ENCODE peak calls at places on chromosome 2, in seven cellular contexts. N is CD8-positive, alpha-beta T cell; R is fibroblast of the aortic adventitia; Q is AG10803; P is cardiac muscle cell; L is ovary; D is SK-N-SH. W is an unnamed sample.

GRCh38 chr2:28193552-28194383 is 198.9 kb upstream of the FOSL2 start:
- DNase-seq in N (no peak), R (no peak), Q (peak), P (peak), L (no peak), D (peak), W (no peak)

GRCh38 chr2:241942416-241943208 is 73.1 kb downstream of the RTP5 start:
- DNase-seq in N (no peak), R (no peak), Q (peak), P (no peak), L (no peak), D (no peak), W (no peak)

GRCh38 chr2:189698020-189698887 is 23.8 kb downstream of the ANKAR start:
- DNase-seq in N (peak), R (peak), Q (peak), P (peak), L (no peak), D (peak), W (peak)

GRCh38 chr2:199019898-199020507 is 437.7 kb downstream of the SATB2 start:
- DNase-seq in N (no peak), R (peak), Q (peak), P (peak), L (no peak), D (peak), W (peak)

GRCh38 chr2:167504061-167504460 is 615.8 kb downstream of the XIRP2 start:
- DNase-seq in N (no peak), R (no peak), Q (no peak), P (no peak), L (no peak), D (no peak), W (no peak)

GRCh38 chr2:85356186-85356585 is 1.6 kb downstream of the ELMOD3 start:
- DNase-seq in N (no peak), R (no peak), Q (no peak), P (no peak), L (no peak), D (no peak), W (no peak)

GRCh38 chr2:144210076-144210475 is 309.8 kb downstream of the ZEB2 start:
- DNase-seq in N (no peak), R (no peak), Q (no peak), P (no peak), L (no peak), D (no peak), W (no peak)

GRCh38 chr2:186882511-186883071 is 33.6 kb upstream of the ZSWIM2 start:
- DNase-seq in N (no peak), R (no peak), Q (no peak), P (peak), L (no peak), D (no peak), W (no peak)

GRCh38 chr2:36459725-36460137 is 104.2 kb downstream of the CRIM1 start:
- DNase-seq in N (no peak), R (peak), Q (peak), P (peak), L (no peak), D (peak), W (no peak)

GRCh38 chr2:151947524-151948165 is 119.4 kb upstream of the ARL5A start:
- DNase-seq in N (no peak), R (peak), Q (no peak), P (peak), L (no peak), D (no peak), W (peak)

GRCh38 chr2:95208101-95208500 is 780 bp downstream of the ZNF892 start:
- DNase-seq in N (no peak), R (peak), Q (peak), P (no peak), L (no peak), D (no peak), W (no peak)

GRCh38 chr2:69012310-69013122 is 463 bp upstream of the ANTXR1 start:
- DNase-seq in N (peak), R (peak), Q (no peak), P (no peak), L (peak), D (peak), W (peak)

GRCh38 chr2:200525882-200526651 is at the start of gene SGO2:
- DNase-seq in N (peak), R (peak), Q (peak), P (peak), L (peak), D (peak), W (peak)

GRCh38 chr2:188410504-188411235 is 119.0 kb downstream of the GULP1 start:
- DNase-seq in N (no peak), R (no peak), Q (peak), P (peak), L (no peak), D (no peak), W (no peak)

GRCh38 chr2:99821572-99822369 is 320.6 kb downstream of the AFF3 start:
- DNase-seq in N (no peak), R (peak), Q (peak), P (peak), L (no peak), D (no peak), W (no peak)

GRCh38 chr2:1593371-1594205 is 150.7 kb downstream of the PXDN start:
- DNase-seq in N (no peak), R (peak), Q (peak), P (peak), L (no peak), D (peak), W (no peak)

GRCh38 chr2:46329803-46330775 is 32.9 kb downstream of the EPAS1 start:
- DNase-seq in N (no peak), R (peak), Q (peak), P (peak), L (no peak), D (no peak), W (no peak)

GRCh38 chr2:187875836-187876235 is 321.6 kb upstream of the TFPI start:
- DNase-seq in N (no peak), R (no peak), Q (no peak), P (no peak), L (no peak), D (no peak), W (no peak)

GRCh38 chr2:224658776-224659175 is 57.4 kb downstream of the CCDC195 start:
- DNase-seq in N (no peak), R (no peak), Q (peak), P (no peak), L (no peak), D (no peak), W (no peak)

GRCh38 chr2:101961287-101962242 is 30.2 kb upstream of the IL1R2 start:
- DNase-seq in N (no peak), R (peak), Q (peak), P (peak), L (peak), D (no peak), W (no peak)

GRCh38 chr2:64143154-64144056 is 815 bp downstream of the PELI1 start:
- DNase-seq in N (peak), R (peak), Q (peak), P (peak), L (no peak), D (peak), W (peak)

GRCh38 chr2:211455225-211455841 is 898.9 kb downstream of the CPS1 start:
- DNase-seq in N (no peak), R (peak), Q (peak), P (peak), L (no peak), D (peak), W (peak)

GRCh38 chr2:79619442-79619841 is 106.6 kb downstream of the CTNNA2 start:
- DNase-seq in N (no peak), R (no peak), Q (no peak), P (no peak), L (no peak), D (no peak), W (no peak)

DNA sequence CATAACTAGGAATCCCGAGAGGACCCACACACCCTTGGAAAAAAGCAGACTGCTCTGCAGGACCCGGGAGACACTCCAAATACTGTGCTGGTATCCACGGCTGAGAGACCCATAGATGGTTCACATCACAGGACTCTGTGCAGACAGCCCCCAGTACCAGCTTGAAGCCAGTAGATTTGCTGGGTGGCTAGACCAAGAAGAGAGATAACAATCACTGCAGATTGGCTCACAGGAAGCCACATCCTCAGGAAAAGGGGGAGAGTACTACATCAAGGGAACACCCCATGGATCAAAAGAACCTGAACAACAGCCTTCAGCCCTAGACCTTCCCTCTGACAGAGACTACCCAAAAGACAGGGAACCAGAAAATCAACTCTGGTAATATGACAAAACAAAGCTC is 223.8 kb upstream of the LRATD1 start:
- DNase-seq in N (no peak), R (no peak), Q (no peak), P (no peak), L (no peak), D (no peak), W (no peak)
- TF ChIP-seq CTCF in N (no peak), R (no peak), Q (no peak), P (no peak), L (no peak), D (no peak), W (no peak)

GRCh38 chr2:10330700-10331032 is 28.0 kb downstream of the HPCAL1 start:
- DNase-seq in N (no peak), R (no peak), Q (no peak), P (no peak), L (no peak), D (no peak), W (no peak)

GRCh38 chr2:10328667-10329583 is 26.2 kb downstream of the HPCAL1 start:
- DNase-seq in N (no peak), R (no peak), Q (no peak), P (no peak), L (no peak), D (no peak), W (no peak)

GRCh38 chr2:10329584-10329879 is 26.8 kb downstream of the HPCAL1 start:
- DNase-seq in N (no peak), R (no peak), Q (no peak), P (no peak), L (no peak), D (no peak), W (no peak)

GRCh38 chr2:10331033-10331701 is 28.5 kb downstream of the HPCAL1 start:
- DNase-seq in N (peak), R (peak), Q (peak), P (peak), L (no peak), D (no peak), W (peak)

DNA sequence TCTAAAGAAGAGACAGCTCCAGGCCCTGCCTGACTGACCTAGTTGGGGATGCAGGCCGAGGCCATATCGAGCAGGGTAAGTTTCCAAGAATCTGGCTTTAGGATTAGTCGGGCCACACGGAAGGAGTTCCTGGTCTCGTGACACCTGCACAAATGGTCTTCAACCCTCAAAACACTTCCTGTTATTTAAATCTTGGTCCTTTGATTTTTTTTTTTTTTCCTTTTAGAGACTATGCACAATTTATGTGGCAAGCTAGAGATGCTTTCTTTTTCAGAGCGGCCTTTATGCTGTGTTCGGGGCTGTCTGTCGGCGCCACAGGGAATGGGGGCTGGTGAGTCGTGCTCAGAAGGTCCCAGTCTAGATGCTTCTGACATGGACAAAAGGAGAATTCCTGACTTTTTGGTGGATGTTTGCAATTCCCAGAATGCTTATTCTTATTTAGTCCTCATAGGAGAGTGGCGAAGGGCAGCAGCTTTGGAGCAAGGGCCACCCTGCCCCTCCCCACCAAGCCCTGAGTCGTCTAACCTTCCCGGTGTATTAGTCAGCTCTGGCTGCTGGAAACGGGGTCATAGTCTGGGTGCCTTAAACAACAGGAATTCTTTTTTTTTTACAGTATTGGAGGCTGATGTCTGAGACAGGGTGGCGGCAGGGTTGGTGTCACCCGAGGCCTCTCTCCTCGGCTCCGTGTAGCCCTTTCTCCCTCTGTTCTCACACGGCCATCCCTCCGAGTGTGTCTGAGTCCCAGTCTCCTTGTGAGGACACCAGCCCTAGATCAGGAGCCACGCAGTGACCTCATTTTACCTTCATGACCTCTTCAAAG is 27.4 kb downstream of the HPCAL1 start:
- DNase-seq in N (peak), R (peak), Q (peak), P (peak), L (no peak), D (no peak), W (no peak)
- H3K4me3 ChIP-seq in N (peak), R (no peak), Q (no peak), P (no peak), L (no peak), D (no peak), W (peak)

GRCh38 chr2:86368181-86368824 is 30.9 kb upstream of the REEP1 start:
- DNase-seq in N (peak), R (peak), Q (peak), P (peak), L (peak), D (peak), W (peak)
- TF ChIP-seq CTCF in N (peak), R (peak), Q (peak), P (peak), L (no peak), D (peak), W (peak)

DNA sequence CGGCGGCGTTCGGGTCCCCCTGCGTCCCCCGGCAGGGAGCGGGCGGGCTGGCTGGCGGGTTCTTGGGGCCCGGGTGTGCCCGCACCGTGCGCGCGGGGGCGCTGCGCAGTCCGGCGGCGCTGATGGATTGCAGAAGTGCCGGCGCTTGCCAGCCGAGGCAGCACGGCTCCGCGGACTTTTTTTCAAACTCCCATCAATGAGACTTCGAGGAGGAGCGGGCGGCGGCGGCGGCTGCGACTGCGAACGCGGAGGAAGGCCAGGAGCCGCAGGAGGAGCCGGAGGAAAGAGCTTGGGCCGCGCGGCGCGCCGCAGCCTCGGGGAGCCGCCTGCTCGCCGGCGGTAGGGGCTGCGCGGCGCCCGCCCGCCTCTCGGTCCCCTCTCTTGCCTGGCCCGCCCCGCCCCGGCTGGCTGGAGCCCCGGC is at the start of gene GLI2:
- DNase-seq in N (no peak), R (peak), Q (peak), P (peak), L (peak), D (peak), W (peak)
- H3K4me3 ChIP-seq in N (no peak), R (peak), Q (peak), P (peak), L (peak), D (peak), W (no peak)

GRCh38 chr2:237624565-237624964 is 2.8 kb upstream of the LRRFIP1 start:
- DNase-seq in N (no peak), R (no peak), Q (no peak), P (no peak), L (no peak), D (no peak), W (peak)
- TF ChIP-seq CTCF in N (no peak), R (no peak), Q (no peak), P (no peak), L (no peak), D (no peak), W (peak)

GRCh38 chr2:133062946-133063345 is 392.9 kb upstream of the LYPD1 start:
- DNase-seq in N (no peak), R (peak), Q (no peak), P (no peak), L (no peak), D (no peak), W (no peak)
- H3K4me3 ChIP-seq in N (no peak), R (no peak), Q (no peak), P (no peak), L (no peak), D (no peak), W (no peak)

GRCh38 chr2:207091928-207092327 is 73.8 kb downstream of the KLF7 start:
- DNase-seq in N (no peak), R (no peak), Q (no peak), P (no peak), L (no peak), D (no peak), W (no peak)

GRCh38 chr2:207092803-207093202 is 72.9 kb downstream of the KLF7 start:
- DNase-seq in N (no peak), R (no peak), Q (no peak), P (peak), L (no peak), D (no peak), W (no peak)

GRCh38 chr2:207091175-207091574 is 74.6 kb downstream of the KLF7 start:
- DNase-seq in N (no peak), R (peak), Q (no peak), P (peak), L (no peak), D (no peak), W (no peak)

GRCh38 chr2:207095963-207096362 is 69.8 kb downstream of the KLF7 start:
- DNase-seq in N (no peak), R (no peak), Q (no peak), P (no peak), L (no peak), D (no peak), W (no peak)

DNA sequence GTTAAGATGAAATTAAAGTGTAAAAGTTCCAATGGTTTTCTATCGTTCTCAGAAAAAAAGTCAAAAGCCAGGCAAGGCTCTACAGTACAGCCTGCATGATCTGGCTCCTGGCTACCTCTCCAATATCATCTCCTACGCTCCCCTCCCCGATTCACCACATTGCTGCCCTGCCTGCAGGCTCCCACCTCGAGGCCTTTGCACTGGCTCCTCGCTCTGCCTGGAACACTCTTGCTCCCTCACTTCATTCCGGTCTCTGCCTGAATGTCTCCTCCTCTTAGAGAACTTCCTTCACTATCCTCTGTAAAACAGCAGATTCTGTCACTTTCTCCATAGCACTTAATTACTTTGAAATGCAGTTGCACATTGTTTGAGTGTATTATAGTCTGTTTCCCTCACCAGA is 72.5 kb downstream of the KLF7 start:
- DNase-seq in N (no peak), R (no peak), Q (no peak), P (no peak), L (no peak), D (no peak), W (no peak)
- TF ChIP-seq CTCF in N (no peak), R (no peak), Q (no peak), P (no peak), L (no peak), D (no peak), W (no peak)

GRCh38 chr2:54564439-54564838 is 108.3 kb downstream of the SPTBN1 start:
- DNase-seq in N (no peak), R (no peak), Q (no peak), P (no peak), L (no peak), D (no peak), W (no peak)

GRCh38 chr2:54568876-54569298 is 112.8 kb downstream of the SPTBN1 start:
- DNase-seq in N (no peak), R (no peak), Q (no peak), P (no peak), L (no peak), D (no peak), W (peak)

GRCh38 chr2:54561795-54562592 is 105.9 kb downstream of the SPTBN1 start:
- DNase-seq in N (no peak), R (no peak), Q (no peak), P (no peak), L (no peak), D (no peak), W (peak)

GRCh38 chr2:54566896-54567295 is 110.8 kb downstream of the SPTBN1 start:
- DNase-seq in N (no peak), R (no peak), Q (no peak), P (no peak), L (no peak), D (no peak), W (no peak)

DNA sequence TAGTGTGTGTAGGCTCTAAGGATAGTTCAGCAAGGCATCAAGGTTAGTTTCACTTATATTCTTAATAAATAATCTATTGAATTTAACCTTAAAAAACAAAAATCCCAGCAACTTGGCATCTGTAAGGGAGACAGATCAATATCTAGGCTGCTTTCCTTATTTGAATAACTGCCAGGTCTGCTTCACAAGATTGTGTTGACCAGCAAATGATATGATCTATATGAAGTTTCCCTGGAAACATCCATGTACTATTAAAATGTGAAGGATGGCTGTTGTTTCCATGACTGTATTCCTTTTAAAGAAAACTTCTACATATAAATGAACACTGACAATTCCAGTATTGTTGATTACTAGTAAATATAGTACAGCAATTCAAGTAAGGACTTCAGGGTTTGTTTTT is 109.4 kb downstream of the SPTBN1 start:
- DNase-seq in N (no peak), R (no peak), Q (no peak), P (no peak), L (no peak), D (no peak), W (no peak)
- H3K4me3 ChIP-seq in N (no peak), R (no peak), Q (no peak), P (no peak), L (no peak), D (no peak), W (no peak)